ENCODE peak calls at places on chromosome 14, in eight cellular contexts. M, N, V, X, G, Y, W and Q are unnamed samples.

GRCh38 chr14:50533806-50534205 is 1.4 kb upstream of the MAP4K5 start:
- DNase-seq in M (no peak), N (no peak), V (no peak), X (no peak), G (no peak), Y (no peak), W (no peak), Q (no peak)

GRCh38 chr14:56300495-56300894 is 182.3 kb downstream of the PELI2 start:
- DNase-seq in M (peak; percentile 48), N (no peak), V (peak; percentile 73), X (no peak), G (no peak), Y (no peak), W (no peak), Q (no peak)

GRCh38 chr14:88683119-88683518 is 109.6 kb downstream of the EML5 start:
- DNase-seq in M (no peak), N (no peak), V (no peak), X (no peak), G (no peak), Y (no peak), W (no peak), Q (peak; percentile 11)

GRCh38 chr14:63717704-63718103 is 10.2 kb downstream of the SGPP1 start:
- DNase-seq in M (no peak), N (no peak), V (no peak), X (no peak), G (peak; percentile 26), Y (no peak), W (no peak), Q (no peak)

GRCh38 chr14:50560929-50561280 is 960 bp downstream of the ATL1 start:
- DNase-seq in M (peak; percentile 8), N (peak; percentile 82), V (peak; percentile 54), X (no peak), G (no peak), Y (peak; percentile 79), W (peak; percentile 78), Q (no peak)

GRCh38 chr14:95662376-95663186 is 23.6 kb upstream of the TCL1B start:
- DNase-seq in M (no peak), N (no peak), V (no peak), X (no peak), G (no peak), Y (peak; percentile 40), W (no peak), Q (no peak)

GRCh38 chr14:56666716-56667115 is 87.1 kb downstream of the TMEM260 start:
- DNase-seq in M (peak; percentile 47), N (no peak), V (peak; percentile 42), X (no peak), G (no peak), Y (no peak), W (no peak), Q (peak; percentile 35)

GRCh38 chr14:52961060-52961639 is 10.3 kb upstream of the FERMT2 start:
- DNase-seq in M (no peak), N (peak; percentile 28), V (peak; percentile 65), X (no peak), G (peak; percentile 58), Y (peak; percentile 72), W (peak; percentile 43), Q (peak; percentile 35)

GRCh38 chr14:42110167-42110566 is 503.5 kb downstream of the LRFN5 start:
- DNase-seq in M (peak; percentile 12), N (no peak), V (peak; percentile 47), X (no peak), G (no peak), Y (no peak), W (no peak), Q (peak; percentile 25)

GRCh38 chr14:106586098-106586704 is 1059.8 kb downstream of the TMEM121 start:
- DNase-seq in M (no peak), N (peak; percentile 51), V (no peak), X (peak; percentile 18), G (no peak), Y (peak; percentile 20), W (no peak), Q (no peak)

GRCh38 chr14:88013750-88014349 is 8.9 kb downstream of the GPR65 start:
- DNase-seq in M (peak; percentile 45), N (peak; percentile 70), V (peak; percentile 80), X (peak; percentile 48), G (peak; percentile 12), Y (peak; percentile 87), W (peak; percentile 77), Q (peak; percentile 37)

GRCh38 chr14:70143306-70143705 is 45.4 kb downstream of the SLC8A3 start:
- DNase-seq in M (no peak), N (no peak), V (no peak), X (no peak), G (no peak), Y (no peak), W (no peak), Q (no peak)

GRCh38 chr14:104294628-104294982 is 156.2 kb downstream of the KIF26A start:
- DNase-seq in M (no peak), N (peak; percentile 61), V (no peak), X (no peak), G (no peak), Y (no peak), W (no peak), Q (no peak)

GRCh38 chr14:92546347-92547053 is 32.9 kb downstream of the RIN3 start:
- DNase-seq in M (no peak), N (no peak), V (peak; percentile 16), X (no peak), G (no peak), Y (no peak), W (no peak), Q (peak; percentile 22)

DNA sequence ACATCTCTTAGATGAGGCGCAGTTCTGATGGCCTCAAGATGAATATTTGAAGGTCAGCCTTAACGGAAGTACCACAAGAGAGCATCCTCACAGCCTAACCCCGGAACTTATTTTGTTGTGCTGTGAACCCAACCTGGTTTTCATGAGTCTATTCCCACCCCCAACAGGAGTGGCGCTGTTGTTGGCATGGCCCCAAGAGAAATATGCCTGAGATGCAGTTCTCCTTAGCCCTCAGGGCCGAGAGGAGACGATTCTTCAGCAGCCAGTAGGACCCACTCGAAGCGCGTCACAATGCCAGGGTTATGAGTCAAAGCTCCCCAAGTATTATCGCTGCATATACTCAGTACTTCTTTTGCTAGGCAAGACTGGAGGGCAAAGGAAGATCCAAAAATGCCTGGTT is 24.5 kb upstream of the BCL11B start:
- DNase-seq in M (no peak), N (no peak), V (no peak), X (no peak), G (peak; percentile 63), Y (no peak), W (no peak), Q (no peak)
- TF ChIP-seq CTCF in M (no peak), N (no peak), V (no peak), X (no peak), G (peak; percentile 77), Y (no peak), W (no peak), Q (no peak)

DNA sequence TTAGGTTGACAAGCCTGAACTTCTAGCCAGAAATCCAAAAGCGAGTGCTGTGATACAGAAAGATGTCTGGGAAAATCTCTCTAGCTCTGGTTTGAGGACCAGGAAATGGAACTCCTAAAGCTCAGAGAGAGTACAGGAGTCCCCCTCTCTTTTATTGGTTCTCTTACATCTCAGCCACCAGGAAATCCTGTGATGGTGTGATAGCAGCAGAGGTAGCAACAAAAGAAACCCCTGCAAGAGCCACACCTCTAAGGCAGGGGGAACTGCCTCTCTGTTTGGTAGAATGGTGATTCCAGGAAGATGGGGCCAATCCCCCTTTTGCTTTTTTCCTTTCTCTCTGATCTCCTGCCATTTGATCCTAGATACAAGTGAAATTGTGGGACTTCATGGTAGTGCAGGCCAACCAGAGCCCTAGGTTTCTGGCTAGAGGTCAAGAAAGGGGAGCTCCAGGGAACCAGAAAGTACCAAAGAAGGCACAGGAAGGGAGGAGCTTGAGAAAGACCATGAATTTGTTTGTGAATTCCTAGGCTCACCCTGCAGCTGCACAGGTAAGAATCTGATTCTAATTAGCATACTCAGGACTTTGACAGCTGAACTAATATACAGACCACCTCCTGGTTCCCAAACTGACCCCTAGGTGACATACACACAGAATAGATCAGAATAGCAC is 88.5 kb downstream of the PAPLN start:
- DNase-seq in M (no peak), N (no peak), V (no peak), X (no peak), G (no peak), Y (no peak), W (no peak), Q (no peak)
- H3K4me3 ChIP-seq in M (no peak overlapping the region), N (no peak overlapping the region), V (no peak overlapping the region), X (no peak overlapping the region), G (no peak overlapping the region), Y (no peak overlapping the region), W (no peak overlapping the region), Q (no peak overlapping the region)

GRCh38 chr14:49464885-49465284 is 121.3 kb downstream of the RPS29 start:
- DNase-seq in M (no peak), N (no peak), V (no peak), X (no peak), G (peak; percentile 12), Y (no peak), W (no peak), Q (no peak)
- TF ChIP-seq CTCF in M (peak; percentile 24), N (no peak), V (peak; percentile 48), X (peak; percentile 33), G (peak; percentile 53), Y (no peak), W (no peak), Q (peak; percentile 6)

GRCh38 chr14:102927878-102928411 is 5.5 kb downstream of the AMN start:
- DNase-seq in M (no peak), N (peak; percentile 53), V (no peak), X (no peak), G (no peak), Y (no peak), W (no peak), Q (no peak)

GRCh38 chr14:102930753-102931579 is 8.5 kb downstream of the AMN start:
- DNase-seq in M (no peak), N (peak; percentile 59), V (peak; percentile 52), X (no peak), G (peak; percentile 40), Y (no peak), W (no peak), Q (no peak)

GRCh38 chr14:102930138-102930752 is 7.8 kb downstream of the AMN start:
- DNase-seq in M (no peak), N (no peak), V (no peak), X (no peak), G (no peak), Y (no peak), W (no peak), Q (no peak)

GRCh38 chr14:102928412-102929348 is 6.2 kb downstream of the AMN start:
- DNase-seq in M (no peak), N (peak; percentile 97), V (no peak), X (no peak), G (peak; percentile 52), Y (peak; percentile 62), W (peak; percentile 65), Q (no peak)

DNA sequence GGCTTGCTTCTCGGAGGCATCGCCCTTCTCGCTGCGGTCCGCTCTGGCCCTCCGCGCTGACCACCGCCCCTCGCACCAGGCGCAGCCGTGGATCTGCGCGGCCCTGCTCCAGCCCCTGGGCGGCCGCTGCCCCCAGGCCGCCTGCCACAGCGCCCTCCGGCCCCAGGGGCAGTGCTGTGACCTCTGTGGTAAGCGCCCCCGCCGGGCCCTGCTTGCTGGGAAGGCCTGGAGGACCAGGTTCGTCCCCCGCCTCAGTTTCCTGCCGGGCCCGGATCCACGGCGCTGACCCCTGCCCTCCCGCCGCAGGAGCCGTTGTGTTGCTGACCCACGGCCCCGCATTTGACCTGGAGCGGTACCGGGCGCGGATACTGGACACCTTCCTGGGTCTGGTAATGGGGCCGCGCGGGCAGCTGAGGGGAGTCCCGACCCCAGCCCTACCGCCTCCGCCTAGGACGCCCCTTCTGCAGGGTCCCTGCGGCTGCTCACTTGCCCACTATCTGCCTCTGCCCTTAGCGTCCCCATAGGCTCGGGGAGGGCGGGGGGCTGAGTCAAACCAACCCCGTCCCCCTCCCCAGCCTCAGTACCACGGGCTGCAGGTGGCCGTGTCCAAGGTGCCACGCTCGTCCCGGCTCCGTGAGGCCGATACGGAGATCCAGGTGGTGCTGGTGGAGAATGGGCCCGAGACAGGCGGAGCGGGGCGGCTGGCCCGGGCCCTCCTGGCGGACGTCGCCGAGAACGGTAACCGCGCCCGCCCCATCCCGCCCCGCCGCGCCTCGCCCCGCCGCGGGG is 7.1 kb downstream of the AMN start:
- DNase-seq in M (no peak), N (no peak), V (no peak), X (no peak), G (no peak), Y (no peak), W (no peak), Q (no peak)
- H3K4me3 ChIP-seq in M (peak overlapping the region; percentile 3), N (peak overlapping the region; percentile 60), V (no peak overlapping the region), X (no peak overlapping the region), G (no peak overlapping the region), Y (no peak overlapping the region), W (peak overlapping the region; percentile 22), Q (no peak overlapping the region)